ENCODE peak calls at places on chromosomes 4 and X, in five cellular contexts. E, K, C, W and H are unnamed samples.

GRCh38 chr4:14743601-14744000 is 258.7 kb upstream of the CPEB2 start:
- DNase-seq in E (no peak), K (no peak), C (no peak), W (no peak), H (no peak)

GRCh38 chr4:33226783-33227182 is 2506.6 kb downstream of the PCDH7 start:
- DNase-seq in E (no peak), K (no peak), C (no peak), W (no peak), H (no peak)

GRCh38 chr4:138602664-138603063 is 360.5 kb upstream of the SLC7A11 start:
- DNase-seq in E (peak; percentile 1), K (no peak), C (no peak), W (peak; percentile 26), H (peak; percentile 50)

GRCh38 chr4:3128976-3129375 is 54.5 kb downstream of the HTT start:
- DNase-seq in E (no peak), K (no peak), C (no peak), W (peak; percentile 65), H (peak; percentile 56)

GRCh38 chrX:16138108-16138427 is 14.7 kb downstream of the GRPR start:
- DNase-seq in E (no peak), K (no peak), C (no peak), W (no peak), H (peak; percentile 7)

GRCh38 chr4:164081801-164082200 is 587.3 kb downstream of the TMA16 start:
- DNase-seq in E (no peak), K (no peak), C (no peak), W (no peak), H (no peak)

GRCh38 chr4:150828159-150828558 is 186.9 kb downstream of the LRBA start:
- DNase-seq in E (no peak), K (no peak), C (no peak), W (no peak), H (no peak)

GRCh38 chr4:183808102-183808466 is 97.0 kb upstream of the STOX2 start:
- DNase-seq in E (no peak), K (no peak), C (no peak), W (no peak), H (no peak)

GRCh38 chr4:48093949-48094550 is 40.0 kb downstream of the TXK start:
- DNase-seq in E (peak; percentile 93), K (no peak), C (no peak), W (peak; percentile 7), H (peak; percentile 47)

GRCh38 chr4:20882500-20882899 is 182.2 kb downstream of the PACRGL start:
- DNase-seq in E (no peak), K (no peak), C (no peak), W (no peak), H (no peak)

GRCh38 chr4:91319869-91320268 is 983.9 kb upstream of the GRID2 start:
- DNase-seq in E (no peak), K (no peak), C (no peak), W (no peak), H (no peak)

GRCh38 chr4:147789596-147789995 is 57.7 kb downstream of the ARHGAP10 start:
- DNase-seq in E (no peak), K (no peak), C (no peak), W (peak; percentile 23), H (no peak)

GRCh38 chrX:150547511-150548115 is 20.8 kb upstream of the MTM1 start:
- DNase-seq in E (no peak), K (peak; percentile 75), C (peak; percentile 81), W (no peak), H (peak; percentile 36)

GRCh38 chr4:107987916-107988762 is 1.6 kb upstream of the HADH start:
- DNase-seq in E (no peak), K (no peak), C (no peak), W (no peak), H (no peak)

GRCh38 chr4:140038031-140038533 is 115.9 kb downstream of the MAML3 start:
- DNase-seq in E (peak; percentile 51), K (no peak), C (no peak), W (peak; percentile 71), H (peak; percentile 33)

GRCh38 chrX:18674417-18674787 is 2.5 kb upstream of the RS1 start:
- DNase-seq in E (no peak), K (peak; percentile 61), C (peak; percentile 16), W (no peak), H (no peak)

GRCh38 chr4:22850055-22850454 is 157.3 kb downstream of the GBA3 start:
- DNase-seq in E (no peak), K (no peak), C (no peak), W (no peak), H (no peak)

GRCh38 chrX:41026326-41027136 is 58.7 kb upstream of the USP9X start:
- DNase-seq in E (no peak), K (no peak), C (no peak), W (no peak), H (no peak)

GRCh38 chrX:10086683-10087082 is 70.1 kb upstream of the CLCN4 start:
- DNase-seq in E (no peak), K (no peak), C (no peak), W (no peak), H (no peak)

GRCh38 chr4:158121203-158121586 is 51.6 kb downstream of the GASK1B start:
- DNase-seq in E (peak; percentile 57), K (peak; percentile 66), C (peak; percentile 44), W (peak; percentile 99), H (peak; percentile 100)

GRCh38 chr4:148305749-148306148 is 136.5 kb downstream of the NR3C2 start:
- DNase-seq in E (no peak), K (no peak), C (no peak), W (no peak), H (no peak)

GRCh38 chr4:139540637-139541036 is 15.4 kb downstream of the SETD7 start:
- DNase-seq in E (no peak), K (no peak), C (no peak), W (no peak), H (peak; percentile 59)

GRCh38 chr4:73869130-73870055 is at the start of gene CXCL1:
- DNase-seq in E (peak; percentile 66), K (no peak), C (no peak), W (no peak), H (peak; percentile 55)

GRCh38 chr4:85431881-85432280 is 43.1 kb upstream of the ARHGAP24 start:
- DNase-seq in E (no peak), K (no peak), C (no peak), W (no peak), H (no peak)

GRCh38 chr4:845836-846251 is 19.9 kb upstream of the CPLX1 start:
- DNase-seq in E (no peak), K (no peak), C (no peak), W (peak; percentile 30), H (peak; percentile 36)

GRCh38 chr4:175947117-175947722 is 118.4 kb upstream of the WDR17 start:
- DNase-seq in E (no peak), K (no peak), C (no peak), W (peak; percentile 43), H (peak; percentile 60)

GRCh38 chrX:47619486-47620302 is at the start of gene SYN1:
- DNase-seq in E (peak; percentile 56), K (peak; percentile 73), C (peak; percentile 78), W (peak; percentile 74), H (peak; percentile 66)

GRCh38 chrX:2774776-2775175 is 22.9 kb downstream of the XG start:
- DNase-seq in E (no peak), K (no peak), C (no peak), W (no peak), H (no peak)

GRCh38 chr4:8305851-8306361 is 36.4 kb downstream of the HTRA3 start:
- DNase-seq in E (no peak), K (peak; percentile 84), C (peak; percentile 61), W (no peak), H (no peak)

GRCh38 chrX:134144231-134144630 is 92.8 kb upstream of the CCDC160 start:
- DNase-seq in E (peak; percentile 1), K (no peak), C (no peak), W (peak; percentile 1), H (peak; percentile 1)

GRCh38 chr4:3520276-3520675 is 11.9 kb downstream of the LRPAP1 start:
- DNase-seq in E (no peak), K (no peak), C (no peak), W (no peak), H (no peak)

GRCh38 chr4:105599475-105599874 is 47.1 kb downstream of the ARHGEF38 start:
- DNase-seq in E (no peak), K (no peak), C (no peak), W (no peak), H (no peak)

GRCh38 chr4:712916-713632 is 7.4 kb downstream of the PCGF3 start:
- DNase-seq in E (no peak), K (no peak), C (no peak), W (no peak), H (no peak)

DNA sequence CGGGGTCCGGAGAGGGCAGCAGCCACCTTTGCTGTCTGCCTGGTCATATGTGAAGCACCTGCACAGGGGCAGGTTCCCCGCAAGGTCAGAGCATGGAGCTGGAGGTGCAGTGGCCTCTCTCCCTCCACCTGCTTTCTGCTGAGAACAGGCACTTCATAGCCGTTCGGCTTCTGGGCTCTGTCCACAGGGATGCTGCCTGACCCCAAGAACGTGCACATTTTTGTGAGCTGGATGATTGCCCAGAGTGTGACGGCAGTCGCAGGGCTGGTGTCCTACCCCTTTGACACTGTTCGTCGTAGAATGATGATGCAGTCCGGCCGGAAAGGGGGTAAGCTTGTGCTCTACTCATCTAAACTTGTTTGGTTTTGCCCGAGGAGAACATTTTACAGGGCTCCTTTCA is 2.5 kb downstream of the SLC25A4 start:
- DNase-seq in E (no peak), K (no peak), C (no peak), W (no peak), H (no peak)
- H3K4me3 ChIP-seq in E (no peak overlapping the region), K (peak overlapping the region; percentile 66), C (no peak overlapping the region), W (no peak overlapping the region), H (no peak overlapping the region)

GRCh38 chrX:103674531-103675454 is 11.7 kb downstream of the MORF4L2 start:
- DNase-seq in E (no peak), K (no peak), C (no peak), W (peak; percentile 3), H (no peak)
- TF ChIP-seq CTCF in E (no peak), K (no peak), C (no peak), W (no peak), H (no peak)

DNA sequence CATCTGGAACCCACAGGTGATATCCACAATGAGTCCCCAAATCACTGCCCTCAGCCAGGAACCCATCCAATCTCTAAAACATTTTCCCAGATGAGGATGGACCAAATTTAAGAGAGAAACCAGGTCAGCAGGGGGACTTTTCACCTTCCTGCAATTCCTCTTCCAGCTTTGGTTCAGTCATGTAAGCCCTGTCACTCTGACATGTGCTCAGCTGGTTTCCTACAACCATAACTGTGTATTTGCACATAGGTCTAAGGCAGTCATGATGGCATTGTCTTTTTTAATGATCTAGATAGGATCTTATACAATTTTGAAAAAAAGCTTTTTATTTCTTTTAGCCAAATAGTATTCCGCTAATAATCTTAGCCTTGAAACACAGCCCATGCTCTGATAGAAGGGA is 6.5 kb downstream of the CXXC4 start:
- DNase-seq in E (no peak), K (no peak), C (no peak), W (no peak), H (no peak)
- H3K4me3 ChIP-seq in E (no peak overlapping the region), K (no peak overlapping the region), C (no peak overlapping the region), W (no peak overlapping the region), H (no peak overlapping the region)

GRCh38 chrX:23662187-23662586 is 5.1 kb upstream of the PRDX4 start:
- DNase-seq in E (no peak), K (no peak), C (no peak), W (no peak), H (no peak)

GRCh38 chrX:23660766-23661132 is 6.5 kb upstream of the PRDX4 start:
- DNase-seq in E (no peak), K (no peak), C (no peak), W (no peak), H (no peak)

GRCh38 chrX:23662853-23663252 is 4.4 kb upstream of the PRDX4 start:
- DNase-seq in E (peak; percentile 13), K (no peak), C (no peak), W (peak; percentile 86), H (peak; percentile 57)

GRCh38 chrX:23659339-23659738 is 8.0 kb upstream of the PRDX4 start:
- DNase-seq in E (no peak), K (no peak), C (no peak), W (no peak), H (no peak)

GRCh38 chrX:23661671-23662070 is 5.6 kb upstream of the PRDX4 start:
- DNase-seq in E (no peak), K (no peak), C (no peak), W (peak; percentile 16), H (peak; percentile 4)
- TF ChIP-seq CTCF in E (no peak), K (no peak), C (no peak), W (no peak), H (no peak)